ENCODE peak calls at places on chromosomes 4 and X, in eight cellular contexts. J is choroid plexus epithelial cell, R is KBM-7, C is GM12891, Z is B cell, W is GM23248, G is NCI-H1436, T is NCI-H2171 treated with DMSO at 0.1 percent for 48 hours. N is an unnamed sample.

GRCh38 chr4:184064877-184065276 is 152.8 kb downstream of the ENPP6 start:
- DNase-seq in C (no peak), J (no peak), Z (no peak), R (no peak), T (no peak), W (no peak), G (no peak), N (no peak)

GRCh38 chrX:872090-872489 is 241.5 kb downstream of the SHOX start:
- DNase-seq in C (no peak), R (no peak), Z (no peak), G (no peak), J (no peak), W (no peak), T (no peak), N (no peak)

GRCh38 chr4:1796486-1797204 is 3.6 kb downstream of the FGFR3 start:
- DNase-seq in Z (no peak), C (no peak), R (no peak), T (no peak), W (no peak), J (no peak), G (no peak), N (no peak)

GRCh38 chr4:106854970-106855369 is 181.1 kb downstream of the DKK2 start:
- DNase-seq in G (peak; percentile 2), W (peak; percentile 16), C (no peak), J (peak; percentile 35), T (no peak), R (no peak), Z (no peak), N (no peak)

GRCh38 chr4:4852591-4853362 is 6.7 kb upstream of the MSX1 start:
- DNase-seq in T (no peak), W (peak; percentile 95), G (no peak), R (peak; percentile 73), Z (peak; percentile 64), J (peak; percentile 70), C (no peak), N (no peak)

GRCh38 chr4:176885224-176885623 is 92.5 kb upstream of the VEGFC start:
- DNase-seq in C (no peak), T (no peak), R (no peak), Z (no peak), W (peak; percentile 54), G (no peak), J (no peak), N (no peak)

GRCh38 chr4:152039085-152039484 is 278.3 kb upstream of the GATB start:
- DNase-seq in J (peak; percentile 65), G (no peak), T (no peak), C (no peak), Z (no peak), W (no peak), R (no peak), N (no peak)

GRCh38 chr4:78629991-78630541 is 78.5 kb downstream of the ANXA3 start:
- DNase-seq in W (no peak), G (no peak), J (no peak), T (no peak), Z (peak; percentile 42), R (peak; percentile 70), C (no peak), N (no peak)

GRCh38 chr4:155745984-155746383 is 12.8 kb upstream of the GUCY1B1 start:
- DNase-seq in C (no peak), W (peak; percentile 78), T (no peak), J (peak; percentile 28), Z (no peak), R (no peak), G (no peak), N (no peak)

GRCh38 chr4:24856586-24856985 is 56.3 kb downstream of the CCDC149 start:
- DNase-seq in C (peak; percentile 41), Z (no peak), T (no peak), J (peak; percentile 56), R (no peak), G (no peak), W (peak; percentile 29), N (no peak)

GRCh38 chrX:38654302-38654701 is 93.0 kb downstream of the TSPAN7 start:
- DNase-seq in J (peak; percentile 63), G (no peak), T (peak; percentile 16), R (peak; percentile 25), W (peak; percentile 41), Z (peak; percentile 3), C (no peak), N (peak; percentile 13)

GRCh38 chr4:150236626-150237025 is 158.4 kb downstream of the DCLK2 start:
- DNase-seq in T (no peak), G (no peak), R (no peak), Z (no peak), W (peak; percentile 55), J (no peak), C (no peak), N (no peak)

GRCh38 chr4:8534129-8534528 is 46.1 kb upstream of the GPR78 start:
- DNase-seq in W (no peak), G (no peak), J (peak; percentile 92), Z (no peak), T (no peak), C (no peak), R (no peak), N (no peak)

GRCh38 chr4:119070301-119070700 is 65.3 kb upstream of the MYOZ2 start:
- DNase-seq in W (no peak), Z (no peak), G (no peak), R (no peak), J (no peak), T (no peak), C (no peak), N (no peak)

GRCh38 chr4:4541040-4541631 is 712 bp downstream of the STX18 start:
- DNase-seq in J (peak; percentile 72), Z (peak; percentile 35), R (peak; percentile 35), C (peak; percentile 29), W (peak; percentile 83), G (no peak), T (no peak), N (no peak)

GRCh38 chr4:145107126-145107525 is 9.0 kb downstream of the ABCE1 start:
- DNase-seq in C (no peak), R (peak; percentile 26), T (no peak), G (no peak), W (no peak), J (no peak), Z (no peak), N (no peak)

GRCh38 chrX:39848243-39848642 is 249.5 kb downstream of the BCOR start:
- DNase-seq in T (no peak), C (no peak), J (no peak), R (no peak), Z (no peak), G (no peak), W (no peak), N (no peak)

GRCh38 chr4:105992641-105993305 is 97.5 kb downstream of the NPNT start:
- DNase-seq in C (no peak), J (peak; percentile 35), T (no peak), G (no peak), W (peak; percentile 12), R (no peak), Z (no peak), N (no peak)

GRCh38 chr4:66653937-66654336 is 891.4 kb downstream of the CENPC start:
- DNase-seq in T (no peak), W (no peak), G (no peak), C (no peak), Z (no peak), J (peak; percentile 7), R (no peak), N (no peak)

GRCh38 chr4:41731569-41731968 is 17.0 kb downstream of the PHOX2B start:
- DNase-seq in R (no peak), J (no peak), T (no peak), W (no peak), Z (no peak), G (no peak), C (no peak), N (no peak)

GRCh38 chrX:10441464-10441863 is 178.9 kb downstream of the MID1 start:
- DNase-seq in Z (no peak), R (no peak), W (no peak), C (no peak), T (no peak), G (no peak), J (no peak), N (no peak)

GRCh38 chr4:157242871-157243270 is 22.3 kb downstream of the GRIA2 start:
- DNase-seq in T (no peak), J (no peak), W (no peak), C (no peak), R (no peak), G (no peak), Z (no peak), N (peak; percentile 40)

GRCh38 chr4:4673070-4673469 is 131.2 kb upstream of the STX18 start:
- DNase-seq in Z (no peak), W (peak; percentile 88), G (no peak), J (no peak), T (no peak), R (peak; percentile 12), C (no peak), N (no peak)

GRCh38 chr4:143643399-143643798 is 57.1 kb downstream of the FREM3 start:
- DNase-seq in R (no peak), T (no peak), Z (no peak), C (no peak), W (no peak), G (no peak), J (no peak), N (no peak)

GRCh38 chrX:105190252-105190853 is 30.1 kb downstream of the TEX13A start:
- DNase-seq in Z (peak; percentile 22), W (peak; percentile 10), T (no peak), J (peak; percentile 46), R (peak; percentile 68), C (no peak), G (no peak), N (peak; percentile 30)

GRCh38 chr4:176769519-176769918 is 23.2 kb downstream of the VEGFC start:
- DNase-seq in T (no peak), Z (no peak), J (peak; percentile 96), C (no peak), W (peak; percentile 98), G (no peak), R (no peak), N (no peak)

GRCh38 chr4:95640337-95640736 is 91.6 kb upstream of the UNC5C start:
- DNase-seq in Z (no peak), R (no peak), C (no peak), J (peak; percentile 38), T (no peak), W (no peak), G (no peak), N (peak; percentile 25)

GRCh38 chrX:24748196-24748595 is 54.5 kb downstream of the POLA1 start:
- DNase-seq in R (no peak), C (no peak), J (no peak), Z (no peak), G (no peak), T (no peak), W (no peak), N (no peak)

GRCh38 chrX:72245461-72246089 is 6.7 kb upstream of the ERCC6L start:
- DNase-seq in C (no peak), J (peak; percentile 69), R (peak; percentile 75), G (peak; percentile 62), Z (peak; percentile 43), T (peak; percentile 58), W (peak; percentile 68), N (peak; percentile 45)

GRCh38 chrX:10415704-10416001 is 204.7 kb downstream of the MID1 start:
- DNase-seq in R (no peak), W (peak; percentile 59), C (no peak), T (peak; percentile 45), G (no peak), J (peak; percentile 61), Z (no peak), N (no peak)

GRCh38 chr4:39114436-39114835 is 52.4 kb downstream of the KLHL5 start:
- DNase-seq in Z (no peak), J (peak; percentile 21), C (no peak), G (no peak), W (no peak), R (no peak), T (no peak), N (no peak)